ENCODE peak calls at places on chromosomes 5 and 9, in seven cellular contexts. E is left ventricle myocardium inferior, K is MM.1S, O is lower lobe of right lung, N is neural progenitor cell, R is fibroblast of villous mesenchyme, J is heart left ventricle. L is an unnamed sample.

GRCh38 chr9:116061546-116062205 is 91.9 kb upstream of the PAPPA start:
- DNase-seq in J (no peak), R (peak; percentile 66), N (no peak), K (no peak), O (no peak), E (no peak), L (no peak)

GRCh38 chr5:79183617-79184016 is 52.3 kb upstream of the JMY start:
- DNase-seq in O (no peak), K (no peak), N (no peak), R (peak; percentile 19), E (no peak), J (no peak), L (no peak)

GRCh38 chr9:15485836-15486678 is 24.7 kb downstream of the PSIP1 start:
- DNase-seq in J (no peak), K (no peak), E (no peak), O (no peak), R (peak; percentile 26), N (peak; percentile 31), L (no peak)

GRCh38 chr5:89243611-89244010 is 360.6 kb upstream of the MEF2C start:
- DNase-seq in J (no peak), K (no peak), R (no peak), N (no peak), O (no peak), E (no peak), L (no peak)

GRCh38 chr5:91182763-91183162 is 200.4 kb downstream of the ARRDC3 start:
- DNase-seq in O (no peak), J (no peak), K (no peak), E (no peak), N (no peak), R (peak; percentile 43), L (no peak)

GRCh38 chr5:172148381-172148780 is 39.6 kb downstream of the STK10 start:
- DNase-seq in N (no peak), R (no peak), K (no peak), J (no peak), E (no peak), O (no peak), L (no peak)

GRCh38 chr5:40842351-40842750 is 1.2 kb downstream of the CARD6 start:
- DNase-seq in R (peak; percentile 38), N (no peak), J (no peak), E (no peak), O (no peak), K (no peak), L (no peak)

GRCh38 chr9:83147487-83148149 is 84.7 kb upstream of the RASEF start:
- DNase-seq in R (no peak), J (no peak), O (no peak), N (no peak), K (no peak), E (no peak), L (no peak)

GRCh38 chr9:75911390-75911789 is 20.9 kb downstream of the PCSK5 start:
- DNase-seq in J (no peak), O (no peak), E (no peak), K (no peak), N (no peak), R (no peak), L (no peak)

DNA sequence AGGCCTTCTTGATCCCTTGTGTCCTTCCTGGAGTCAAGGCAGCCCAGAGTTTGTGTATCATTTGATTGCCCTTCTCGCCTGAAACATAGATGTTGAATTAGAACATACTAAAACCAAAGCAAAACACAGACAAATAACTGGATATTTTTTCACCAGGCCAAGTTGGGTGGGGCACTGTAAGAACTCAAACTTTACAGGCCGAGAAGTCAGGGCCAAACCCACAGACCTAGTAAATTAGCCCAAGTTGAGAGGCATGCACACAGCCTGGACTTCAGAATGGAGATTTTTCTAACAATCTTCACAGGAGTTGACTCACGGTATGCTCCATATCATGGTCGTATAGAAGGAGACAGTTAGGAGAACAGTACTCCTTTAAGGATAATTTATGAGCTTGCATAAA is 121.7 kb downstream of the PIK3R1 start:
- DNase-seq in O (no peak), N (no peak), E (no peak), R (no peak), J (no peak), K (no peak), L (no peak)
- TF ChIP-seq CTCF in O (no peak), N (no peak), E (no peak), R (no peak), J (no peak), K (no peak), L (no peak)

DNA sequence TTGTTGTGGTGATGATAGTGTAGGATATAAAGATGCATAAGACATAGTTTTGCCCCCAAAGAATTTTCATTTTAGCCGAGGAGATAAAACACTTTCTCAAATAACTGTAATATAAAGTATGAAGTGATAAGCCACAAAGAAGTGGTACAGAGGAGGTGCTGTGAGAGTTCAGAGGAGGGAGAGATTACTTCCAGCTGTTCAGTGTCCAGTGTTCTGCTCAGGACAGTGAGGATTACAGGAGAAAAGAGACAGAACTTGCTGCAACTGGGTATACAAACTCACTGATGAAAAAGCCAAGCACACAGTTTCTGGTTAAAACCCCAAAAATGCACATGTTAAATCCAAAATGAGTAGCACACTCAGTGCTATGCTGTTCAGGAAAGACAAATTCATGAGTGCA is 309.2 kb downstream of the KIAA0825 start:
- DNase-seq in O (no peak), E (no peak), K (no peak), N (no peak), J (no peak), R (no peak), L (no peak)
- H3K4me3 ChIP-seq in O (no peak overlapping the region), E (no peak overlapping the region), K (no peak overlapping the region), N (no peak overlapping the region), J (no peak overlapping the region), R (no peak overlapping the region), L (no peak overlapping the region)

GRCh38 chr9:90851444-90851843 is 49.8 kb downstream of the SYK start:
- DNase-seq in N (no peak), K (no peak), O (no peak), E (no peak), R (no peak), J (no peak), L (no peak)
- TF ChIP-seq CTCF in N (no peak), K (no peak), O (no peak), E (peak; percentile 20), R (peak; percentile 3), J (no peak), L (no peak)

GRCh38 chr9:100063185-100063584 is 35.6 kb downstream of the ERP44 start:
- DNase-seq in R (peak; percentile 45), K (no peak), O (no peak), J (no peak), E (no peak), N (no peak), L (no peak)

GRCh38 chr9:100070642-100071041 is 28.2 kb downstream of the ERP44 start:
- DNase-seq in R (no peak), O (no peak), N (no peak), E (no peak), K (no peak), J (no peak), L (no peak)

GRCh38 chr9:100064872-100065581 is 33.8 kb downstream of the ERP44 start:
- DNase-seq in J (no peak), O (no peak), K (no peak), E (no peak), R (peak; percentile 61), N (no peak), L (no peak)

GRCh38 chr9:100070071-100070470 is 28.7 kb downstream of the ERP44 start:
- DNase-seq in J (no peak), N (no peak), O (no peak), E (no peak), K (no peak), R (no peak), L (no peak)

GRCh38 chr9:100066539-100066938 is 32.3 kb downstream of the ERP44 start:
- DNase-seq in J (peak; percentile 32), N (no peak), E (no peak), R (peak; percentile 84), K (peak; percentile 27), O (no peak), L (no peak)
- H3K4me3 ChIP-seq in J (peak overlapping the region; percentile 7), N (no peak overlapping the region), E (peak overlapping the region; percentile 31), R (peak overlapping the region; percentile 0), K (no peak overlapping the region), O (no peak overlapping the region), L (no peak overlapping the region)

GRCh38 chr9:114143214-114143613 is 12.1 kb upstream of the COL27A1 start:
- DNase-seq in N (no peak), J (no peak), K (no peak), E (no peak), R (no peak), O (no peak), L (no peak)

GRCh38 chr9:114149765-114150340 is 5.5 kb upstream of the COL27A1 start:
- DNase-seq in E (no peak), R (no peak), O (no peak), K (no peak), N (no peak), J (no peak), L (no peak)

GRCh38 chr9:114150608-114151007 is 4.7 kb upstream of the COL27A1 start:
- DNase-seq in J (no peak), E (no peak), O (no peak), R (no peak), N (no peak), K (no peak), L (no peak)

GRCh38 chr9:114149181-114149580 is 6.2 kb upstream of the COL27A1 start:
- DNase-seq in R (no peak), O (no peak), K (no peak), N (no peak), E (no peak), J (no peak), L (no peak)

GRCh38 chr9:114146735-114147134 is 8.6 kb upstream of the COL27A1 start:
- DNase-seq in K (no peak), J (no peak), O (no peak), R (no peak), E (no peak), N (no peak), L (no peak)
- TF ChIP-seq CTCF in K (no peak), J (no peak), O (no peak), R (no peak), E (no peak), N (no peak), L (no peak)

DNA sequence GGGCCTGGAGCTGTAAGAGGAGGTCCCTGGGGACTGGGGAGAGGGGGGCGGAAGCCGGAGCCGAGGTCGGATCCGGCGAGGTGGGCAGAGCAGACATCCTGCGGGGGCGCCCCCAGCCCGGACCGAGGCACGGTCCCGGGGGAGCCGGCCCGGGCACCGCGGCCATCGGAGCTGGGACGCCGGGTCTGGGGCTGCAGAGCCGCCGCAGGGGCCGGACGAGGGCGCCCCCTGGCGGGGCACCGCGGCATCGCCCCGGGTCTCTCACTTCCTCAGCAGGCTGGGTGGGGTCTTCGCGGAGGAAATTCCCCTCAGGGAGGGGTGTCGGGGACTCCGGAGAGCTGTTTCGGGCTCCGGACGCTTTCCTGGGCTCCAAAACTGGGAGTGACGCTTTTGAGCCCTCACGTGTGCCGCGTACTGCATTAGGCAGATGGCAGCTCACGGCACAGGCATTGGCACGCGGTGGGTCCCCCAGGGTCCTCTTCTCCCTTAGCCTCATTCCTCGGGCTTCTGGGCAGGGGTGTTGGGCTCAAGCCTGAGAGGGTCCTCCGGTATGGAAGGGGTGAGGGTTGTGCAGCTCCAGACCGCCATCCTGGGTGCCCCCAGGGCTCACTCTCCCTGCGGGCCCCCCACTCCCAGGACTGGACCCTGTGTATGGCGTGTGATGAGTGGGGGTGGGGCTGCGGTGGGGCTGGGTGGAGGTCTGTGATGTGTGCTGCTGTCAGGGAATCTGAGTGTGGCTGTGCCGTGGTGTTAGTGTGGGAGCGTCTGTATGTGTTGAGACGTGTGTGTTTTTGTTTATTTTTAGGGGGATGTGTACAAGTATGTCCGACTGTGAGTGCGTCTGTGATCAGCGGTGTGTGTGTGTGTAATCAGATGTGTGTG is 29.6 kb downstream of the LHX2 start:
- DNase-seq in J (no peak), O (peak; percentile 62), E (peak; percentile 62), N (peak; percentile 73), R (peak; percentile 10), K (peak; percentile 10), L (no peak)
- H3K4me3 ChIP-seq in J (peak overlapping the region; percentile 53), O (peak overlapping the region; percentile 46), E (peak overlapping the region; percentile 63), N (peak overlapping the region; percentile 55), R (peak overlapping the region; percentile 44), K (no peak overlapping the region), L (peak overlapping the region; percentile 43)

GRCh38 chr9:77022783-77023440 is 3.5 kb downstream of the FOXB2 start:
- DNase-seq in J (no peak), N (peak; percentile 81), K (no peak), R (no peak), O (no peak), E (no peak), L (no peak)
- TF ChIP-seq CTCF in J (no peak), N (peak; percentile 54), K (no peak), R (no peak), O (no peak), E (no peak), L (no peak)